ENCODE peak calls at places on chromosomes 6 and 20, in five cellular contexts. One of them, this sample, is unnamed.

GRCh38 chr20:59305898-59306640 is 5.7 kb downstream of the EDN3 start:
- DNase-seq in NCI-H1092: no peak
- DNase-seq in NCI-H1417 treated with DMSO at 0.1 percent for 48 hours: no peak
- DNase-seq in lung: no peak
- DNase-seq in EH: no peak
- DNase-seq in this sample: no peak

GRCh38 chr6:135887069-135887468 is 35.6 kb downstream of the PDE7B start:
- DNase-seq in lung: no peak
- DNase-seq in NCI-H1092: no peak
- DNase-seq in EH: no peak
- DNase-seq in NCI-H1417 treated with DMSO at 0.1 percent for 48 hours: no peak
- DNase-seq in this sample: no peak

GRCh38 chr6:5764401-5764955 is 242.2 kb downstream of the NRN1 start:
- DNase-seq in NCI-H1092: no peak
- DNase-seq in NCI-H1417 treated with DMSO at 0.1 percent for 48 hours: no peak
- DNase-seq in lung: no peak
- DNase-seq in EH: peak; percentile 49
- DNase-seq in this sample: peak; percentile 85

GRCh38 chr6:73017473-73017872 is 207.8 kb downstream of the KHDC1L start:
- DNase-seq in lung: no peak
- DNase-seq in EH: no peak
- DNase-seq in NCI-H1417 treated with DMSO at 0.1 percent for 48 hours: no peak
- DNase-seq in NCI-H1092: no peak
- DNase-seq in this sample: no peak

GRCh38 chr6:105272783-105273182 is 93.0 kb upstream of the POPDC3 start:
- DNase-seq in lung: no peak
- DNase-seq in NCI-H1092: no peak
- DNase-seq in NCI-H1417 treated with DMSO at 0.1 percent for 48 hours: no peak
- DNase-seq in EH: peak; percentile 15
- DNase-seq in this sample: no peak

GRCh38 chr6:38705924-38706323 is 3.0 kb upstream of the GLO1 start:
- DNase-seq in lung: no peak
- DNase-seq in NCI-H1417 treated with DMSO at 0.1 percent for 48 hours: no peak
- DNase-seq in EH: no peak
- DNase-seq in NCI-H1092: no peak
- DNase-seq in this sample: no peak

GRCh38 chr6:11938285-11938890 is 73.7 kb upstream of the HIVEP1 start:
- DNase-seq in EH: peak; percentile 37
- DNase-seq in lung: no peak
- DNase-seq in NCI-H1092: no peak
- DNase-seq in NCI-H1417 treated with DMSO at 0.1 percent for 48 hours: no peak
- DNase-seq in this sample: no peak

GRCh38 chr6:52691718-52692117 is 20.8 kb downstream of the TMEM14A start:
- DNase-seq in EH: peak; percentile 15
- DNase-seq in NCI-H1417 treated with DMSO at 0.1 percent for 48 hours: no peak
- DNase-seq in NCI-H1092: no peak
- DNase-seq in lung: no peak
- DNase-seq in this sample: no peak

GRCh38 chr6:71979911-71980310 is 93.6 kb downstream of the RIMS1 start:
- DNase-seq in lung: no peak
- DNase-seq in NCI-H1417 treated with DMSO at 0.1 percent for 48 hours: no peak
- DNase-seq in NCI-H1092: no peak
- DNase-seq in EH: peak; percentile 2
- DNase-seq in this sample: no peak

GRCh38 chr20:10842116-10842515 is 168.3 kb upstream of the JAG1 start:
- DNase-seq in NCI-H1417 treated with DMSO at 0.1 percent for 48 hours: no peak
- DNase-seq in lung: no peak
- DNase-seq in EH: peak; percentile 41
- DNase-seq in NCI-H1092: no peak
- DNase-seq in this sample: no peak

GRCh38 chr6:34908194-34908593 is 19.1 kb downstream of the ANKS1A start:
- DNase-seq in NCI-H1417 treated with DMSO at 0.1 percent for 48 hours: no peak
- DNase-seq in NCI-H1092: no peak
- DNase-seq in EH: no peak
- DNase-seq in lung: no peak
- DNase-seq in this sample: no peak

GRCh38 chr6:117616971-117617765 is 14.9 kb upstream of the GOPC start:
- DNase-seq in NCI-H1092: no peak
- DNase-seq in EH: no peak
- DNase-seq in lung: no peak
- DNase-seq in NCI-H1417 treated with DMSO at 0.1 percent for 48 hours: no peak
- DNase-seq in this sample: no peak

GRCh38 chr6:126716012-126716411 is 376.1 kb downstream of the CENPW start:
- DNase-seq in lung: no peak
- DNase-seq in NCI-H1092: no peak
- DNase-seq in EH: peak; percentile 80
- DNase-seq in NCI-H1417 treated with DMSO at 0.1 percent for 48 hours: no peak
- DNase-seq in this sample: no peak

GRCh38 chr6:108847738-108848115 is 495 bp upstream of the ARMC2 start:
- DNase-seq in EH: no peak
- DNase-seq in NCI-H1092: no peak
- DNase-seq in lung: no peak
- DNase-seq in NCI-H1417 treated with DMSO at 0.1 percent for 48 hours: no peak
- DNase-seq in this sample: no peak

GRCh38 chr6:156897907-156898531 is 120.8 kb downstream of the ARID1B start:
- DNase-seq in NCI-H1417 treated with DMSO at 0.1 percent for 48 hours: no peak
- DNase-seq in EH: no peak
- DNase-seq in NCI-H1092: no peak
- DNase-seq in lung: no peak
- DNase-seq in this sample: no peak

GRCh38 chr6:14016432-14016831 is 91.7 kb downstream of the RNF182 start:
- DNase-seq in EH: no peak
- DNase-seq in lung: no peak
- DNase-seq in NCI-H1092: no peak
- DNase-seq in NCI-H1417 treated with DMSO at 0.1 percent for 48 hours: no peak
- DNase-seq in this sample: no peak

GRCh38 chr6:79949235-79949634 is 1.9 kb upstream of the ELOVL4 start:
- DNase-seq in NCI-H1417 treated with DMSO at 0.1 percent for 48 hours: no peak
- DNase-seq in NCI-H1092: peak; percentile 0
- DNase-seq in EH: peak; percentile 69
- DNase-seq in lung: no peak
- DNase-seq in this sample: no peak

This sample was measured in right atrium auricular region.